ENCODE peak calls at places on chromosomes 5 and 9, in four cellular contexts. T, B, Q and W are unnamed samples.

GRCh38 chr9:78871452-78872331 is 574.8 kb downstream of the PSAT1 start:
- DNase-seq in T (no peak), Q (peak; percentile 50), B (no peak), W (peak; percentile 17)

GRCh38 chr5:141373673-141374317 is at the start of gene PCDHGA6:
- DNase-seq in T (no peak), B (no peak), Q (peak; percentile 50), W (no peak)

GRCh38 chr5:154485092-154485491 is 7.1 kb upstream of the HAND1 start:
- DNase-seq in B (no peak), Q (no peak), T (no peak), W (no peak)

GRCh38 chr9:128625391-128626145 is 31.1 kb downstream of the DYNC2I2 start:
- DNase-seq in Q (no peak), B (no peak), T (no peak), W (no peak)

GRCh38 chr9:14993061-14993800 is 83.0 kb upstream of the FREM1 start:
- DNase-seq in T (peak; percentile 76), B (peak; percentile 71), Q (peak; percentile 92), W (peak; percentile 78)

GRCh38 chr9:114177423-114178064 is 22.2 kb downstream of the COL27A1 start:
- DNase-seq in T (no peak), Q (peak; percentile 69), B (no peak), W (peak; percentile 24)

GRCh38 chr9:124260769-124261603 is 3.2 kb downstream of the NEK6 start:
- DNase-seq in B (no peak), Q (no peak), T (peak; percentile 74), W (peak; percentile 14)

GRCh38 chr9:14314929-14315753 is 1.2 kb upstream of the NFIB start:
- DNase-seq in B (no peak), T (no peak), Q (peak; percentile 64), W (no peak)

GRCh38 chr5:4882186-4882585 is 257.9 kb upstream of the ADAMTS16 start:
- DNase-seq in Q (no peak), T (no peak), B (no peak), W (no peak)

GRCh38 chr5:127400524-127400923 is 109.9 kb downstream of the MEGF10 start:
- DNase-seq in T (peak; percentile 36), B (no peak), Q (no peak), W (no peak)

GRCh38 chr9:69171049-69171448 is 3.0 kb upstream of the TJP2 start:
- DNase-seq in Q (no peak), B (no peak), T (no peak), W (no peak)

GRCh38 chr5:59193616-59194319 is 610.9 kb downstream of the RAB3C start:
- DNase-seq in T (no peak), B (no peak), Q (peak; percentile 24), W (peak; percentile 84)

GRCh38 chr5:40688127-40688756 is 8.5 kb downstream of the PTGER4 start:
- DNase-seq in Q (peak; percentile 70), T (peak; percentile 69), B (no peak), W (peak; percentile 54)

GRCh38 chr5:176410486-176411180 is 5.7 kb downstream of the CLTB start:
- DNase-seq in Q (no peak), B (no peak), T (no peak), W (no peak)

GRCh38 chr5:56166671-56167070 is 66.5 kb downstream of the ANKRD55 start:
- DNase-seq in Q (no peak), B (no peak), T (no peak), W (no peak)

GRCh38 chr5:72387985-72388384 is 67.8 kb downstream of the PTCD2 start:
- DNase-seq in Q (peak; percentile 59), T (no peak), B (no peak), W (no peak)

GRCh38 chr5:178626484-178627258 is at the start of gene CLK4:
- DNase-seq in Q (peak; percentile 98), T (peak; percentile 93), B (peak; percentile 41), W (peak; percentile 87)

GRCh38 chr9:128393971-128394370 is 22.8 kb downstream of the URM1 start:
- DNase-seq in Q (no peak), B (no peak), T (no peak), W (no peak)

GRCh38 chr5:72476265-72476664 is 30.9 kb downstream of the ZNF366 start:
- DNase-seq in T (no peak), B (no peak), Q (no peak), W (no peak)

GRCh38 chr9:118459832-118460425 is 755.7 kb downstream of the TLR4 start:
- DNase-seq in B (no peak), Q (no peak), T (no peak), W (no peak)

GRCh38 chr9:124359426-124359825 is 55.8 kb downstream of the PSMB7 start:
- DNase-seq in T (no peak), B (no peak), Q (no peak), W (no peak)

GRCh38 chr9:131263701-131264100 is 12.6 kb downstream of the FAM78A start:
- DNase-seq in Q (no peak), T (no peak), B (no peak), W (no peak)

GRCh38 chr5:178394074-178394473 is 161.5 kb upstream of the PHYKPL start:
- DNase-seq in Q (no peak), T (no peak), B (no peak), W (no peak)

GRCh38 chr9:20848490-20848889 is 164.4 kb downstream of the FOCAD start:
- DNase-seq in B (no peak), Q (no peak), T (no peak), W (no peak)

GRCh38 chr5:59174248-59174844 is 591.5 kb downstream of the RAB3C start:
- DNase-seq in Q (peak; percentile 54), B (peak; percentile 61), T (peak; percentile 48), W (no peak)

GRCh38 chr5:90902681-90903386 is 344.2 kb downstream of the ADGRV1 start:
- DNase-seq in Q (no peak), B (no peak), T (peak; percentile 18), W (no peak)